ENCODE peak calls at places on chromosome 13, in ten cellular contexts. V, O, S, F, T, J, Z, I, D and H are unnamed samples.

GRCh38 chr13:55341891-55342290 is 1798.8 kb upstream of the PRR20A start:
- DNase-seq in J (no peak), Z (no peak), V (no peak), T (no peak), D (no peak), F (no peak), O (no peak), S (no peak), I (no peak), H (no peak)

GRCh38 chr13:22800726-22801401 is 379.9 kb upstream of the SGCG start:
- DNase-seq in I (no peak), Z (no peak), T (no peak), O (no peak), J (peak; percentile 64), V (peak; percentile 0), S (peak; percentile 16), F (peak; percentile 19), D (no peak), H (no peak)

GRCh38 chr13:21137696-21138095 is 38.7 kb downstream of the SKA3 start:
- DNase-seq in F (no peak), O (no peak), Z (no peak), J (peak; percentile 50), S (no peak), V (peak; percentile 49), I (no peak), D (no peak), T (no peak), H (no peak)

GRCh38 chr13:24638096-24638495 is 42.1 kb upstream of the ATP12A start:
- DNase-seq in O (no peak), V (no peak), S (no peak), D (no peak), J (no peak), F (no peak), T (no peak), I (peak; percentile 68), Z (no peak), H (no peak)

GRCh38 chr13:49436890-49437289 is 7.0 kb downstream of the CAB39L start:
- DNase-seq in F (peak; percentile 25), I (no peak), J (no peak), S (no peak), D (no peak), Z (no peak), T (no peak), V (peak; percentile 73), O (no peak), H (no peak)

GRCh38 chr13:44523176-44524017 is 52.7 kb downstream of the TSC22D1 start:
- DNase-seq in Z (no peak), F (no peak), O (no peak), S (no peak), T (no peak), I (no peak), D (no peak), V (peak; percentile 79), J (no peak), H (no peak)

GRCh38 chr13:28717170-28717569 is 1.6 kb downstream of the SLC46A3 start:
- DNase-seq in O (no peak), Z (no peak), T (no peak), I (no peak), D (no peak), S (no peak), F (no peak), V (no peak), J (no peak), H (no peak)

GRCh38 chr13:104586010-104586746 is 1520.0 kb upstream of the SLC10A2 start:
- DNase-seq in I (no peak), F (no peak), T (no peak), V (peak; percentile 87), D (no peak), O (no peak), S (no peak), Z (no peak), J (no peak), H (no peak)

GRCh38 chr13:55534306-55534705 is 1606.4 kb upstream of the PRR20A start:
- DNase-seq in I (no peak), V (no peak), T (no peak), Z (no peak), O (no peak), S (no peak), F (no peak), J (no peak), D (no peak), H (no peak)

GRCh38 chr13:51623473-51623872 is 39.2 kb downstream of the WDFY2 start:
- DNase-seq in J (peak; percentile 18), V (no peak), D (no peak), I (no peak), S (no peak), T (no peak), O (no peak), F (no peak), Z (no peak), H (no peak)

GRCh38 chr13:98923641-98924397 is 54.0 kb downstream of the DOCK9 start:
- DNase-seq in F (no peak), I (no peak), O (no peak), J (no peak), V (no peak), D (no peak), S (no peak), Z (no peak), T (peak; percentile 65), H (no peak)

GRCh38 chr13:42277618-42278276 is 5.8 kb downstream of the AKAP11 start:
- DNase-seq in T (no peak), S (no peak), V (peak; percentile 21), F (no peak), D (no peak), J (peak; percentile 27), O (no peak), I (no peak), Z (no peak), H (no peak)

GRCh38 chr13:97380696-97381095 is 53.3 kb upstream of the RAP2A start:
- DNase-seq in F (no peak), O (no peak), I (no peak), V (no peak), Z (no peak), T (no peak), S (no peak), D (no peak), J (no peak), H (no peak)

GRCh38 chr13:49563513-49563912 is 21.8 kb downstream of the RCBTB1 start:
- DNase-seq in J (no peak), I (no peak), O (no peak), F (no peak), V (peak; percentile 28), S (no peak), T (no peak), Z (no peak), D (no peak), H (no peak)

GRCh38 chr13:21674271-21675009 is 3.6 kb downstream of the FGF9 start:
- DNase-seq in D (no peak), O (no peak), F (peak; percentile 41), S (peak; percentile 33), V (no peak), Z (no peak), I (peak; percentile 89), J (peak; percentile 45), T (peak; percentile 77), H (peak; percentile 88)

GRCh38 chr13:27276188-27276587 is 5.6 kb downstream of the RASL11A start:
- DNase-seq in V (peak; percentile 58), O (no peak), T (no peak), S (no peak), I (no peak), D (no peak), F (no peak), J (no peak), Z (no peak), H (no peak)

DNA sequence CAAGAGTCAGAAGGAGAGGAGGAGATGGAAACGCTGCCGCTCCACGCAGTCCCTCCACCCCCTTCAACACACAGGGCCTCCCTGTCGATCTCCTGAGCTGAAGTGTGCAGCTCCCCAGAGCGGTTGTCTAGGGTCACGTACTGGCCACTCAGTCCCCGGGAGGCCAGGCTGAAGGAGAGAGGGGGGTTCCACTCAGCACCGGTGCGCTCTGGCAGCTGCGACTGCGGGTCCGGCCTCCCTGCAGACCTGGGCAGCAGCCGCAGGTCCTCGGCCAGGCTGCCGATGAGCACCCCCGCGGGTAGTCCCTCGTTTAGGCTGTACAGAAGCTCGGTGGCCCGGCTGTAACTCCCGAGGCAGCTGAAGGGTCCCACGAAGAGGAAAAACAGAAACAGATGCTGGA is 2.1 kb downstream of the PCDH20 start:
- DNase-seq in T (peak; percentile 51), Z (no peak), V (no peak), F (no peak), O (no peak), I (peak; percentile 51), D (no peak), S (no peak), J (no peak), H (peak; percentile 45)
- H3K4me3 ChIP-seq in T (peak overlapping the region; percentile 56), Z (no peak overlapping the region), V (no peak overlapping the region), F (peak overlapping the region; percentile 63), O (peak overlapping the region; percentile 51), I (peak overlapping the region; percentile 50), D (no peak overlapping the region), S (peak overlapping the region; percentile 33), J (no peak overlapping the region), H (peak overlapping the region; percentile 55)

GRCh38 chr13:47723898-47724297 is 277.2 kb downstream of the SUCLA2 start:
- DNase-seq in Z (no peak), T (peak; percentile 20), S (no peak), O (no peak), I (no peak), F (no peak), D (no peak), V (no peak), J (no peak), H (peak; percentile 13)

GRCh38 chr13:47726394-47726793 is 274.7 kb downstream of the SUCLA2 start:
- DNase-seq in I (no peak), Z (no peak), O (no peak), J (no peak), S (no peak), T (no peak), V (no peak), D (no peak), F (no peak), H (no peak)
- H3K4me3 ChIP-seq in I (no peak overlapping the region), Z (no peak overlapping the region), O (no peak overlapping the region), J (no peak overlapping the region), S (no peak overlapping the region), T (no peak overlapping the region), V (no peak overlapping the region), D (no peak overlapping the region), F (no peak overlapping the region), H (no peak overlapping the region)

GRCh38 chr13:33610471-33611015 is 207.4 kb upstream of the RFC3 start:
- DNase-seq in D (peak; percentile 19), S (peak; percentile 77), F (peak; percentile 78), I (peak; percentile 82), J (peak; percentile 46), T (peak; percentile 58), O (peak; percentile 52), V (no peak), Z (peak; percentile 54), H (peak; percentile 77)
- H3K4me3 ChIP-seq in D (peak overlapping the region; percentile 76), S (peak overlapping the region; percentile 29), F (peak overlapping the region; percentile 59), I (peak overlapping the region; percentile 29), J (no peak overlapping the region), T (peak overlapping the region; percentile 0), O (peak overlapping the region; percentile 43), V (no peak overlapping the region), Z (peak overlapping the region; percentile 41), H (no peak overlapping the region)

DNA sequence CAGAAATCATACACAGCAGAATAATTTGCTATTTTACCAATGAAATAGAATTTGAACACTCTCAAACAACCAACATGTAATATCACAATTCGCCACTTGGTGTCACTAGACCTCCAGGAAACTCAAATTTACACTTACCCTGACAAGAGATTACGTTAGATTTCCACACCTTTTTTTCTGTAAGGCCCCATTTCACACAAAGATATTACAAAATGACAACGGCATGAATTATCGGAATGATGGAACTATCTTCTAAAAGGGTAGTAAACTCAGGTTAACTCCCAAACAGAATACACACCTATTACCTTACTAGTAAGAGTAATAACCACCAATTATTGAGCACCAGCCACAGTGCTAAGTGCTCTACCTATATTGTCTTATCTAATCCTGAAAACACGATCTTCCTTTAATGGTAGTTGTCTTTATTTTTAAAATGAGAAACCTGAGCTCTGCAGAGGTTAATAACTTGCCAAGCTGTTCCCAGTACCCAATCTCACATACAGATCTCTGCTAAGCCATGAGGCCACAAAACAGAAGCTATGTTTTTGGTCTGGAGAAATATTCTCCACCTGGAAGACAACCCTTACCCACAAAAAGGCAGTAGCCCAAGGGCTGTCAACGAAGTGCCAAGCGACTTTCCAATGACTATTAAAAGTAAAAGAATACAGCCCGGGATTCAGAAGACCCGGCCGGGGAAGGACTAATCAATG is 152.4 kb downstream of the DCLK1 start:
- DNase-seq in S (peak; percentile 57), T (peak; percentile 46), V (peak; percentile 69), D (no peak), Z (no peak), J (peak; percentile 75), F (no peak), O (no peak), I (no peak), H (peak; percentile 66)
- H3K4me3 ChIP-seq in S (no peak overlapping the region), T (no peak overlapping the region), V (no peak overlapping the region), D (no peak overlapping the region), Z (no peak overlapping the region), J (no peak overlapping the region), F (no peak overlapping the region), O (no peak overlapping the region), I (no peak overlapping the region), H (no peak overlapping the region)